ENCODE peak calls at places on chromosome 18, in six cellular contexts. One of them, this sample, is unnamed.

GRCh38 chr18:61829108-61829507 is 63.7 kb downstream of the RNF152 start:
- DNase-seq in heart left ventricle: no peak
- DNase-seq in CD4-positive, CD25-positive, alpha-beta regulatory T cell: no peak
- DNase-seq in activated CD4-positive, alpha-beta T cell treated with anti-CD3 and anti-CD28 coated beads for 36 hours: no peak
- DNase-seq in cardiac septum: no peak
- DNase-seq in endodermal cell: no peak
- DNase-seq in this sample: no peak

GRCh38 chr18:38688402-38688801 is 1122.8 kb upstream of the CELF4 start:
- DNase-seq in endodermal cell: no peak
- DNase-seq in heart left ventricle: no peak
- DNase-seq in CD4-positive, CD25-positive, alpha-beta regulatory T cell: no peak
- DNase-seq in cardiac septum: no peak
- DNase-seq in activated CD4-positive, alpha-beta T cell treated with anti-CD3 and anti-CD28 coated beads for 36 hours: no peak
- DNase-seq in this sample: no peak

GRCh38 chr18:51867767-51868166 is 472.2 kb upstream of the DCC start:
- DNase-seq in heart left ventricle: no peak
- DNase-seq in activated CD4-positive, alpha-beta T cell treated with anti-CD3 and anti-CD28 coated beads for 36 hours: peak
- DNase-seq in cardiac septum: no peak
- DNase-seq in CD4-positive, CD25-positive, alpha-beta regulatory T cell: no peak
- DNase-seq in endodermal cell: no peak
- DNase-seq in this sample: peak

GRCh38 chr18:48645427-48646002 is 106.7 kb downstream of the CTIF start:
- DNase-seq in cardiac septum: peak
- DNase-seq in heart left ventricle: no peak
- DNase-seq in endodermal cell: no peak
- DNase-seq in activated CD4-positive, alpha-beta T cell treated with anti-CD3 and anti-CD28 coated beads for 36 hours: no peak
- DNase-seq in CD4-positive, CD25-positive, alpha-beta regulatory T cell: no peak
- DNase-seq in this sample: no peak

GRCh38 chr18:59008302-59008974 is 131.2 kb upstream of the SEC11C start:
- DNase-seq in endodermal cell: peak
- DNase-seq in cardiac septum: no peak
- DNase-seq in heart left ventricle: no peak
- DNase-seq in CD4-positive, CD25-positive, alpha-beta regulatory T cell: no peak
- DNase-seq in activated CD4-positive, alpha-beta T cell treated with anti-CD3 and anti-CD28 coated beads for 36 hours: no peak
- DNase-seq in this sample: no peak

GRCh38 chr18:47970664-47971523 is 40.4 kb upstream of the SMAD2 start:
- DNase-seq in CD4-positive, CD25-positive, alpha-beta regulatory T cell: no peak
- DNase-seq in cardiac septum: no peak
- DNase-seq in endodermal cell: no peak
- DNase-seq in heart left ventricle: no peak
- DNase-seq in activated CD4-positive, alpha-beta T cell treated with anti-CD3 and anti-CD28 coated beads for 36 hours: no peak
- DNase-seq in this sample: no peak

GRCh38 chr18:32881009-32881408 is 108.2 kb upstream of the KLHL14 start:
- DNase-seq in endodermal cell: no peak
- DNase-seq in CD4-positive, CD25-positive, alpha-beta regulatory T cell: no peak
- DNase-seq in heart left ventricle: no peak
- DNase-seq in activated CD4-positive, alpha-beta T cell treated with anti-CD3 and anti-CD28 coated beads for 36 hours: no peak
- DNase-seq in cardiac septum: no peak
- DNase-seq in this sample: no peak

GRCh38 chr18:48942554-48943261 is 8.1 kb downstream of the SMAD7 start:
- DNase-seq in heart left ventricle: no peak
- DNase-seq in endodermal cell: no peak
- DNase-seq in cardiac septum: no peak
- DNase-seq in activated CD4-positive, alpha-beta T cell treated with anti-CD3 and anti-CD28 coated beads for 36 hours: no peak
- DNase-seq in CD4-positive, CD25-positive, alpha-beta regulatory T cell: no peak
- DNase-seq in this sample: no peak

GRCh38 chr18:8750954-8751415 is 45.6 kb downstream of the MTCL1 start:
- DNase-seq in heart left ventricle: no peak
- DNase-seq in cardiac septum: no peak
- DNase-seq in activated CD4-positive, alpha-beta T cell treated with anti-CD3 and anti-CD28 coated beads for 36 hours: no peak
- DNase-seq in endodermal cell: no peak
- DNase-seq in CD4-positive, CD25-positive, alpha-beta regulatory T cell: no peak
- DNase-seq in this sample: no peak

GRCh38 chr18:662197-662596 is 4.7 kb downstream of the TYMS start:
- DNase-seq in cardiac septum: no peak
- DNase-seq in heart left ventricle: no peak
- DNase-seq in activated CD4-positive, alpha-beta T cell treated with anti-CD3 and anti-CD28 coated beads for 36 hours: no peak
- DNase-seq in CD4-positive, CD25-positive, alpha-beta regulatory T cell: no peak
- DNase-seq in endodermal cell: no peak
- DNase-seq in this sample: no peak

GRCh38 chr18:57780318-57781127 is 22.6 kb downstream of the ATP8B1 start:
- DNase-seq in CD4-positive, CD25-positive, alpha-beta regulatory T cell: no peak
- DNase-seq in endodermal cell: no peak
- DNase-seq in heart left ventricle: peak
- DNase-seq in activated CD4-positive, alpha-beta T cell treated with anti-CD3 and anti-CD28 coated beads for 36 hours: no peak
- DNase-seq in cardiac septum: no peak
- DNase-seq in this sample: no peak

GRCh38 chr18:48263913-48264506 is 145.2 kb downstream of the ZBTB7C start:
- DNase-seq in heart left ventricle: no peak
- DNase-seq in activated CD4-positive, alpha-beta T cell treated with anti-CD3 and anti-CD28 coated beads for 36 hours: no peak
- DNase-seq in cardiac septum: no peak
- DNase-seq in CD4-positive, CD25-positive, alpha-beta regulatory T cell: no peak
- DNase-seq in endodermal cell: no peak
- DNase-seq in this sample: no peak

GRCh38 chr18:77061291-77061945 is 71.2 kb downstream of the MBP start:
- DNase-seq in endodermal cell: no peak
- DNase-seq in activated CD4-positive, alpha-beta T cell treated with anti-CD3 and anti-CD28 coated beads for 36 hours: no peak
- DNase-seq in heart left ventricle: no peak
- DNase-seq in cardiac septum: no peak
- DNase-seq in CD4-positive, CD25-positive, alpha-beta regulatory T cell: no peak
- DNase-seq in this sample: no peak

GRCh38 chr18:37391156-37391555 is 174.4 kb downstream of the CELF4 start:
- DNase-seq in cardiac septum: no peak
- DNase-seq in CD4-positive, CD25-positive, alpha-beta regulatory T cell: no peak
- DNase-seq in endodermal cell: no peak
- DNase-seq in activated CD4-positive, alpha-beta T cell treated with anti-CD3 and anti-CD28 coated beads for 36 hours: no peak
- DNase-seq in heart left ventricle: no peak
- DNase-seq in this sample: no peak

GRCh38 chr18:75128051-75128605 is 80.8 kb downstream of the PTGR3 start:
- DNase-seq in CD4-positive, CD25-positive, alpha-beta regulatory T cell: no peak
- DNase-seq in activated CD4-positive, alpha-beta T cell treated with anti-CD3 and anti-CD28 coated beads for 36 hours: no peak
- DNase-seq in cardiac septum: peak
- DNase-seq in heart left ventricle: no peak
- DNase-seq in endodermal cell: peak
- DNase-seq in this sample: no peak

GRCh38 chr18:78828131-78828530 is 151.5 kb upstream of the SALL3 start:
- DNase-seq in activated CD4-positive, alpha-beta T cell treated with anti-CD3 and anti-CD28 coated beads for 36 hours: no peak
- DNase-seq in CD4-positive, CD25-positive, alpha-beta regulatory T cell: no peak
- DNase-seq in endodermal cell: no peak
- DNase-seq in cardiac septum: no peak
- DNase-seq in heart left ventricle: no peak
- DNase-seq in this sample: no peak

GRCh38 chr18:75123113-75123512 is 85.8 kb downstream of the PTGR3 start:
- DNase-seq in endodermal cell: no peak
- DNase-seq in heart left ventricle: no peak
- DNase-seq in CD4-positive, CD25-positive, alpha-beta regulatory T cell: no peak
- DNase-seq in cardiac septum: no peak
- DNase-seq in activated CD4-positive, alpha-beta T cell treated with anti-CD3 and anti-CD28 coated beads for 36 hours: no peak
- DNase-seq in this sample: no peak

GRCh38 chr18:74654637-74655036 is 57.0 kb downstream of the ZNF407 start:
- DNase-seq in cardiac septum: no peak
- DNase-seq in endodermal cell: no peak
- DNase-seq in CD4-positive, CD25-positive, alpha-beta regulatory T cell: no peak
- DNase-seq in heart left ventricle: no peak
- DNase-seq in activated CD4-positive, alpha-beta T cell treated with anti-CD3 and anti-CD28 coated beads for 36 hours: no peak
- DNase-seq in this sample: no peak

GRCh38 chr18:44818148-44818547 is 137.5 kb downstream of the SETBP1 start:
- DNase-seq in endodermal cell: no peak
- DNase-seq in CD4-positive, CD25-positive, alpha-beta regulatory T cell: no peak
- DNase-seq in cardiac septum: no peak
- DNase-seq in heart left ventricle: no peak
- DNase-seq in activated CD4-positive, alpha-beta T cell treated with anti-CD3 and anti-CD28 coated beads for 36 hours: no peak
- DNase-seq in this sample: no peak

GRCh38 chr18:67733094-67733493 is 216.6 kb upstream of the DSEL start:
- DNase-seq in heart left ventricle: no peak
- DNase-seq in activated CD4-positive, alpha-beta T cell treated with anti-CD3 and anti-CD28 coated beads for 36 hours: no peak
- DNase-seq in cardiac septum: no peak
- DNase-seq in endodermal cell: no peak
- DNase-seq in CD4-positive, CD25-positive, alpha-beta regulatory T cell: no peak
- DNase-seq in this sample: no peak

GRCh38 chr18:75247041-75247551 is 36.5 kb downstream of the TSHZ1 start:
- DNase-seq in cardiac septum: no peak
- DNase-seq in endodermal cell: no peak
- DNase-seq in heart left ventricle: no peak
- DNase-seq in CD4-positive, CD25-positive, alpha-beta regulatory T cell: no peak
- DNase-seq in activated CD4-positive, alpha-beta T cell treated with anti-CD3 and anti-CD28 coated beads for 36 hours: peak
- DNase-seq in this sample: peak

GRCh38 chr18:79772865-79773696 is 24.7 kb upstream of the KCNG2 start:
- DNase-seq in CD4-positive, CD25-positive, alpha-beta regulatory T cell: no peak
- DNase-seq in activated CD4-positive, alpha-beta T cell treated with anti-CD3 and anti-CD28 coated beads for 36 hours: no peak
- DNase-seq in cardiac septum: no peak
- DNase-seq in endodermal cell: peak
- DNase-seq in heart left ventricle: no peak
- DNase-seq in this sample: no peak

GRCh38 chr18:21115519-21116411 is 4.2 kb upstream of the ROCK1 start:
- DNase-seq in endodermal cell: peak
- DNase-seq in cardiac septum: no peak
- DNase-seq in heart left ventricle: no peak
- DNase-seq in activated CD4-positive, alpha-beta T cell treated with anti-CD3 and anti-CD28 coated beads for 36 hours: no peak
- DNase-seq in CD4-positive, CD25-positive, alpha-beta regulatory T cell: no peak
- DNase-seq in this sample: no peak

GRCh38 chr18:48080546-48080945 is 150.1 kb upstream of the SMAD2 start:
- DNase-seq in CD4-positive, CD25-positive, alpha-beta regulatory T cell: no peak
- DNase-seq in cardiac septum: no peak
- DNase-seq in endodermal cell: peak
- DNase-seq in heart left ventricle: no peak
- DNase-seq in activated CD4-positive, alpha-beta T cell treated with anti-CD3 and anti-CD28 coated beads for 36 hours: no peak
- DNase-seq in this sample: no peak

GRCh38 chr18:75407468-75408437 is 19.8 kb downstream of the SMIM21 start:
- DNase-seq in activated CD4-positive, alpha-beta T cell treated with anti-CD3 and anti-CD28 coated beads for 36 hours: no peak
- DNase-seq in heart left ventricle: no peak
- DNase-seq in endodermal cell: peak
- DNase-seq in CD4-positive, CD25-positive, alpha-beta regulatory T cell: no peak
- DNase-seq in cardiac septum: no peak
- DNase-seq in this sample: no peak

GRCh38 chr18:48548921-48549320 is 10.1 kb downstream of the CTIF start:
- DNase-seq in heart left ventricle: no peak
- DNase-seq in endodermal cell: no peak
- DNase-seq in cardiac septum: no peak
- DNase-seq in CD4-positive, CD25-positive, alpha-beta regulatory T cell: no peak
- DNase-seq in activated CD4-positive, alpha-beta T cell treated with anti-CD3 and anti-CD28 coated beads for 36 hours: no peak
- DNase-seq in this sample: peak

GRCh38 chr18:79915161-79916127 is 36.0 kb downstream of the SLC66A2 start:
- DNase-seq in activated CD4-positive, alpha-beta T cell treated with anti-CD3 and anti-CD28 coated beads for 36 hours: no peak
- DNase-seq in cardiac septum: peak
- DNase-seq in endodermal cell: peak
- DNase-seq in heart left ventricle: no peak
- DNase-seq in CD4-positive, CD25-positive, alpha-beta regulatory T cell: no peak
- DNase-seq in this sample: no peak

GRCh38 chr18:77248873-77249582 is 620 bp upstream of the GALR1 start:
- DNase-seq in activated CD4-positive, alpha-beta T cell treated with anti-CD3 and anti-CD28 coated beads for 36 hours: no peak
- DNase-seq in CD4-positive, CD25-positive, alpha-beta regulatory T cell: no peak
- DNase-seq in cardiac septum: no peak
- DNase-seq in heart left ventricle: no peak
- DNase-seq in endodermal cell: no peak
- DNase-seq in this sample: no peak

GRCh38 chr18:49168281-49168680 is 217.5 kb upstream of the SMAD7 start:
- DNase-seq in cardiac septum: no peak
- DNase-seq in CD4-positive, CD25-positive, alpha-beta regulatory T cell: no peak
- DNase-seq in endodermal cell: no peak
- DNase-seq in activated CD4-positive, alpha-beta T cell treated with anti-CD3 and anti-CD28 coated beads for 36 hours: no peak
- DNase-seq in heart left ventricle: no peak
- DNase-seq in this sample: no peak

GRCh38 chr18:60259052-60259681 is 113.4 kb downstream of the MC4R start:
- DNase-seq in cardiac septum: no peak
- DNase-seq in CD4-positive, CD25-positive, alpha-beta regulatory T cell: no peak
- DNase-seq in endodermal cell: no peak
- DNase-seq in activated CD4-positive, alpha-beta T cell treated with anti-CD3 and anti-CD28 coated beads for 36 hours: no peak
- DNase-seq in heart left ventricle: no peak
- DNase-seq in this sample: no peak

GRCh38 chr18:40555914-40556313 is 1399.1 kb upstream of the PIK3C3 start:
- DNase-seq in endodermal cell: no peak
- DNase-seq in heart left ventricle: no peak
- DNase-seq in activated CD4-positive, alpha-beta T cell treated with anti-CD3 and anti-CD28 coated beads for 36 hours: no peak
- DNase-seq in cardiac septum: no peak
- DNase-seq in CD4-positive, CD25-positive, alpha-beta regulatory T cell: no peak
- DNase-seq in this sample: no peak

GRCh38 chr18:8708670-8709069 is 3.3 kb downstream of the MTCL1 start:
- DNase-seq in endodermal cell: no peak
- DNase-seq in activated CD4-positive, alpha-beta T cell treated with anti-CD3 and anti-CD28 coated beads for 36 hours: no peak
- DNase-seq in cardiac septum: no peak
- DNase-seq in CD4-positive, CD25-positive, alpha-beta regulatory T cell: no peak
- DNase-seq in heart left ventricle: no peak
- DNase-seq in this sample: no peak

GRCh38 chr18:47996091-47996541 is 65.7 kb upstream of the SMAD2 start:
- DNase-seq in endodermal cell: no peak
- DNase-seq in activated CD4-positive, alpha-beta T cell treated with anti-CD3 and anti-CD28 coated beads for 36 hours: no peak
- DNase-seq in heart left ventricle: no peak
- DNase-seq in cardiac septum: no peak
- DNase-seq in CD4-positive, CD25-positive, alpha-beta regulatory T cell: no peak
- DNase-seq in this sample: no peak

GRCh38 chr18:80067897-80068296 is 33.7 kb downstream of the RBFA start:
- DNase-seq in CD4-positive, CD25-positive, alpha-beta regulatory T cell: no peak
- DNase-seq in endodermal cell: no peak
- DNase-seq in cardiac septum: no peak
- DNase-seq in activated CD4-positive, alpha-beta T cell treated with anti-CD3 and anti-CD28 coated beads for 36 hours: no peak
- DNase-seq in heart left ventricle: no peak
- DNase-seq in this sample: no peak

This sample was measured in Jurkat, Clone E6-1.